ENCODE peak calls at places on chromosomes 4 and X, in five cellular contexts. One of them, this sample, is unnamed.

GRCh38 chr4:181958435-181958834 is 284.8 kb upstream of the TENM3 start:
- DNase-seq in activated CD8-positive, alpha-beta T cell treated with anti-CD3 and anti-CD28 coated beads, Interleukin-2, amount 10 ng/mL, durations not matched to agents 7 days and 5 days: no peak
- DNase-seq in activated T-helper 1 cell treated with anti-CD3 and anti-CD28 coated beads, Interleukin-2, amount 50 U/mL, for 16 hours: no peak
- DNase-seq in smooth muscle cell of the brain vasculature: no peak
- DNase-seq in lung microvascular endothelial cell: no peak
- DNase-seq in this sample: no peak

GRCh38 chrX:102129473-102129872 is 4.0 kb downstream of the TCEAL2 start:
- DNase-seq in activated CD8-positive, alpha-beta T cell treated with anti-CD3 and anti-CD28 coated beads, Interleukin-2, amount 10 ng/mL, durations not matched to agents 7 days and 5 days: no peak
- DNase-seq in activated T-helper 1 cell treated with anti-CD3 and anti-CD28 coated beads, Interleukin-2, amount 50 U/mL, for 16 hours: no peak
- DNase-seq in smooth muscle cell of the brain vasculature: no peak
- DNase-seq in lung microvascular endothelial cell: peak
- DNase-seq in this sample: no peak

GRCh38 chrX:108219949-108220601 is 128.5 kb downstream of the ATG4A start:
- DNase-seq in activated CD8-positive, alpha-beta T cell treated with anti-CD3 and anti-CD28 coated beads, Interleukin-2, amount 10 ng/mL, durations not matched to agents 7 days and 5 days: no peak
- DNase-seq in activated T-helper 1 cell treated with anti-CD3 and anti-CD28 coated beads, Interleukin-2, amount 50 U/mL, for 16 hours: no peak
- DNase-seq in smooth muscle cell of the brain vasculature: no peak
- DNase-seq in lung microvascular endothelial cell: no peak
- DNase-seq in this sample: no peak

GRCh38 chrX:108165349-108166111 is 74.0 kb downstream of the ATG4A start:
- DNase-seq in activated CD8-positive, alpha-beta T cell treated with anti-CD3 and anti-CD28 coated beads, Interleukin-2, amount 10 ng/mL, durations not matched to agents 7 days and 5 days: no peak
- DNase-seq in activated T-helper 1 cell treated with anti-CD3 and anti-CD28 coated beads, Interleukin-2, amount 50 U/mL, for 16 hours: no peak
- DNase-seq in smooth muscle cell of the brain vasculature: no peak
- DNase-seq in lung microvascular endothelial cell: peak
- DNase-seq in this sample: no peak

GRCh38 chr4:140188975-140189374 is 35.0 kb upstream of the MAML3 start:
- DNase-seq in activated CD8-positive, alpha-beta T cell treated with anti-CD3 and anti-CD28 coated beads, Interleukin-2, amount 10 ng/mL, durations not matched to agents 7 days and 5 days: no peak
- DNase-seq in activated T-helper 1 cell treated with anti-CD3 and anti-CD28 coated beads, Interleukin-2, amount 50 U/mL, for 16 hours: no peak
- DNase-seq in smooth muscle cell of the brain vasculature: peak
- DNase-seq in lung microvascular endothelial cell: peak
- DNase-seq in this sample: no peak

GRCh38 chr4:32462944-32463343 is 1742.8 kb downstream of the PCDH7 start:
- DNase-seq in activated CD8-positive, alpha-beta T cell treated with anti-CD3 and anti-CD28 coated beads, Interleukin-2, amount 10 ng/mL, durations not matched to agents 7 days and 5 days: no peak
- DNase-seq in activated T-helper 1 cell treated with anti-CD3 and anti-CD28 coated beads, Interleukin-2, amount 50 U/mL, for 16 hours: no peak
- DNase-seq in smooth muscle cell of the brain vasculature: no peak
- DNase-seq in lung microvascular endothelial cell: no peak
- DNase-seq in this sample: no peak

GRCh38 chr4:144948009-144948408 is 150.0 kb downstream of the ANAPC10 start:
- DNase-seq in activated CD8-positive, alpha-beta T cell treated with anti-CD3 and anti-CD28 coated beads, Interleukin-2, amount 10 ng/mL, durations not matched to agents 7 days and 5 days: no peak
- DNase-seq in activated T-helper 1 cell treated with anti-CD3 and anti-CD28 coated beads, Interleukin-2, amount 50 U/mL, for 16 hours: no peak
- DNase-seq in smooth muscle cell of the brain vasculature: no peak
- DNase-seq in lung microvascular endothelial cell: no peak
- DNase-seq in this sample: no peak

GRCh38 chrX:16804923-16805464 is 18.7 kb downstream of the TXLNG start:
- DNase-seq in activated CD8-positive, alpha-beta T cell treated with anti-CD3 and anti-CD28 coated beads, Interleukin-2, amount 10 ng/mL, durations not matched to agents 7 days and 5 days: no peak
- DNase-seq in activated T-helper 1 cell treated with anti-CD3 and anti-CD28 coated beads, Interleukin-2, amount 50 U/mL, for 16 hours: no peak
- DNase-seq in smooth muscle cell of the brain vasculature: no peak
- DNase-seq in lung microvascular endothelial cell: no peak
- DNase-seq in this sample: no peak

GRCh38 chrX:149161438-149162088 is 343.5 kb downstream of the IDS start:
- DNase-seq in activated CD8-positive, alpha-beta T cell treated with anti-CD3 and anti-CD28 coated beads, Interleukin-2, amount 10 ng/mL, durations not matched to agents 7 days and 5 days: no peak
- DNase-seq in activated T-helper 1 cell treated with anti-CD3 and anti-CD28 coated beads, Interleukin-2, amount 50 U/mL, for 16 hours: no peak
- DNase-seq in smooth muscle cell of the brain vasculature: no peak
- DNase-seq in lung microvascular endothelial cell: no peak
- DNase-seq in this sample: no peak

GRCh38 chrX:85309717-85310116 is 65.9 kb downstream of the ZNF711 start:
- DNase-seq in activated CD8-positive, alpha-beta T cell treated with anti-CD3 and anti-CD28 coated beads, Interleukin-2, amount 10 ng/mL, durations not matched to agents 7 days and 5 days: no peak
- DNase-seq in activated T-helper 1 cell treated with anti-CD3 and anti-CD28 coated beads, Interleukin-2, amount 50 U/mL, for 16 hours: no peak
- DNase-seq in smooth muscle cell of the brain vasculature: no peak
- DNase-seq in lung microvascular endothelial cell: no peak
- DNase-seq in this sample: no peak

GRCh38 chr4:22667332-22667731 is 25.4 kb upstream of the GBA3 start:
- DNase-seq in activated CD8-positive, alpha-beta T cell treated with anti-CD3 and anti-CD28 coated beads, Interleukin-2, amount 10 ng/mL, durations not matched to agents 7 days and 5 days: no peak
- DNase-seq in activated T-helper 1 cell treated with anti-CD3 and anti-CD28 coated beads, Interleukin-2, amount 50 U/mL, for 16 hours: no peak
- DNase-seq in smooth muscle cell of the brain vasculature: no peak
- DNase-seq in lung microvascular endothelial cell: no peak
- DNase-seq in this sample: no peak

GRCh38 chr4:126705271-126705670 is 927.5 kb upstream of the INTU start:
- DNase-seq in activated CD8-positive, alpha-beta T cell treated with anti-CD3 and anti-CD28 coated beads, Interleukin-2, amount 10 ng/mL, durations not matched to agents 7 days and 5 days: no peak
- DNase-seq in activated T-helper 1 cell treated with anti-CD3 and anti-CD28 coated beads, Interleukin-2, amount 50 U/mL, for 16 hours: no peak
- DNase-seq in smooth muscle cell of the brain vasculature: no peak
- DNase-seq in lung microvascular endothelial cell: no peak
- DNase-seq in this sample: no peak

GRCh38 chrX:9379697-9380551 is 84.9 kb upstream of the TBL1X start:
- DNase-seq in activated CD8-positive, alpha-beta T cell treated with anti-CD3 and anti-CD28 coated beads, Interleukin-2, amount 10 ng/mL, durations not matched to agents 7 days and 5 days: peak
- DNase-seq in activated T-helper 1 cell treated with anti-CD3 and anti-CD28 coated beads, Interleukin-2, amount 50 U/mL, for 16 hours: no peak
- DNase-seq in smooth muscle cell of the brain vasculature: no peak
- DNase-seq in lung microvascular endothelial cell: no peak
- DNase-seq in this sample: no peak

GRCh38 chr4:7988437-7988836 is 48.8 kb upstream of the AFAP1 start:
- DNase-seq in activated CD8-positive, alpha-beta T cell treated with anti-CD3 and anti-CD28 coated beads, Interleukin-2, amount 10 ng/mL, durations not matched to agents 7 days and 5 days: no peak
- DNase-seq in activated T-helper 1 cell treated with anti-CD3 and anti-CD28 coated beads, Interleukin-2, amount 50 U/mL, for 16 hours: no peak
- DNase-seq in smooth muscle cell of the brain vasculature: no peak
- DNase-seq in lung microvascular endothelial cell: no peak
- DNase-seq in this sample: no peak

GRCh38 chr4:109332926-109333464 is 30.5 kb upstream of the COL25A1 start:
- DNase-seq in activated CD8-positive, alpha-beta T cell treated with anti-CD3 and anti-CD28 coated beads, Interleukin-2, amount 10 ng/mL, durations not matched to agents 7 days and 5 days: no peak
- DNase-seq in activated T-helper 1 cell treated with anti-CD3 and anti-CD28 coated beads, Interleukin-2, amount 50 U/mL, for 16 hours: no peak
- DNase-seq in smooth muscle cell of the brain vasculature: no peak
- DNase-seq in lung microvascular endothelial cell: peak
- DNase-seq in this sample: no peak

GRCh38 chr4:55543858-55544257 is 2.9 kb downstream of the CLOCK start:
- DNase-seq in activated CD8-positive, alpha-beta T cell treated with anti-CD3 and anti-CD28 coated beads, Interleukin-2, amount 10 ng/mL, durations not matched to agents 7 days and 5 days: no peak
- DNase-seq in activated T-helper 1 cell treated with anti-CD3 and anti-CD28 coated beads, Interleukin-2, amount 50 U/mL, for 16 hours: no peak
- DNase-seq in smooth muscle cell of the brain vasculature: no peak
- DNase-seq in lung microvascular endothelial cell: peak
- DNase-seq in this sample: no peak

GRCh38 chr4:1012031-1012739 is 759 bp downstream of the FGFRL1 start:
- DNase-seq in activated CD8-positive, alpha-beta T cell treated with anti-CD3 and anti-CD28 coated beads, Interleukin-2, amount 10 ng/mL, durations not matched to agents 7 days and 5 days: peak
- DNase-seq in activated T-helper 1 cell treated with anti-CD3 and anti-CD28 coated beads, Interleukin-2, amount 50 U/mL, for 16 hours: no peak
- DNase-seq in smooth muscle cell of the brain vasculature: no peak
- DNase-seq in lung microvascular endothelial cell: peak
- DNase-seq in this sample: peak

GRCh38 chr4:41358626-41359025 is 101.9 kb downstream of the UCHL1 start:
- DNase-seq in activated CD8-positive, alpha-beta T cell treated with anti-CD3 and anti-CD28 coated beads, Interleukin-2, amount 10 ng/mL, durations not matched to agents 7 days and 5 days: no peak
- DNase-seq in activated T-helper 1 cell treated with anti-CD3 and anti-CD28 coated beads, Interleukin-2, amount 50 U/mL, for 16 hours: no peak
- DNase-seq in smooth muscle cell of the brain vasculature: no peak
- DNase-seq in lung microvascular endothelial cell: peak
- DNase-seq in this sample: no peak

GRCh38 chrX:34849371-34849770 is 93.2 kb upstream of the FAM47B start:
- DNase-seq in activated CD8-positive, alpha-beta T cell treated with anti-CD3 and anti-CD28 coated beads, Interleukin-2, amount 10 ng/mL, durations not matched to agents 7 days and 5 days: no peak
- DNase-seq in activated T-helper 1 cell treated with anti-CD3 and anti-CD28 coated beads, Interleukin-2, amount 50 U/mL, for 16 hours: no peak
- DNase-seq in smooth muscle cell of the brain vasculature: no peak
- DNase-seq in lung microvascular endothelial cell: no peak
- DNase-seq in this sample: no peak

GRCh38 chrX:102546818-102547493 is 30.4 kb upstream of the TMSB15A start:
- DNase-seq in activated CD8-positive, alpha-beta T cell treated with anti-CD3 and anti-CD28 coated beads, Interleukin-2, amount 10 ng/mL, durations not matched to agents 7 days and 5 days: peak
- DNase-seq in activated T-helper 1 cell treated with anti-CD3 and anti-CD28 coated beads, Interleukin-2, amount 50 U/mL, for 16 hours: no peak
- DNase-seq in smooth muscle cell of the brain vasculature: no peak
- DNase-seq in lung microvascular endothelial cell: no peak
- DNase-seq in this sample: no peak

GRCh38 chrX:77502951-77503525 is 55.8 kb downstream of the FGF16 start:
- DNase-seq in activated CD8-positive, alpha-beta T cell treated with anti-CD3 and anti-CD28 coated beads, Interleukin-2, amount 10 ng/mL, durations not matched to agents 7 days and 5 days: no peak
- DNase-seq in activated T-helper 1 cell treated with anti-CD3 and anti-CD28 coated beads, Interleukin-2, amount 50 U/mL, for 16 hours: no peak
- DNase-seq in smooth muscle cell of the brain vasculature: no peak
- DNase-seq in lung microvascular endothelial cell: no peak
- DNase-seq in this sample: no peak

GRCh38 chrX:1433646-1434357 is 18.9 kb downstream of the ASMTL start:
- DNase-seq in activated CD8-positive, alpha-beta T cell treated with anti-CD3 and anti-CD28 coated beads, Interleukin-2, amount 10 ng/mL, durations not matched to agents 7 days and 5 days: no peak
- DNase-seq in activated T-helper 1 cell treated with anti-CD3 and anti-CD28 coated beads, Interleukin-2, amount 50 U/mL, for 16 hours: no peak
- DNase-seq in smooth muscle cell of the brain vasculature: no peak
- DNase-seq in lung microvascular endothelial cell: no peak
- DNase-seq in this sample: no peak

GRCh38 chr4:168440442-168441264 is 39.6 kb downstream of the DDX60L start:
- DNase-seq in activated CD8-positive, alpha-beta T cell treated with anti-CD3 and anti-CD28 coated beads, Interleukin-2, amount 10 ng/mL, durations not matched to agents 7 days and 5 days: no peak
- DNase-seq in activated T-helper 1 cell treated with anti-CD3 and anti-CD28 coated beads, Interleukin-2, amount 50 U/mL, for 16 hours: no peak
- DNase-seq in smooth muscle cell of the brain vasculature: no peak
- DNase-seq in lung microvascular endothelial cell: peak
- DNase-seq in this sample: no peak

GRCh38 chr4:143336828-143337599 is at the start of gene GAB1:
- DNase-seq in activated CD8-positive, alpha-beta T cell treated with anti-CD3 and anti-CD28 coated beads, Interleukin-2, amount 10 ng/mL, durations not matched to agents 7 days and 5 days: peak
- DNase-seq in activated T-helper 1 cell treated with anti-CD3 and anti-CD28 coated beads, Interleukin-2, amount 50 U/mL, for 16 hours: no peak
- DNase-seq in smooth muscle cell of the brain vasculature: no peak
- DNase-seq in lung microvascular endothelial cell: peak
- DNase-seq in this sample: peak

GRCh38 chr4:55356991-55357461 is 11.0 kb downstream of the SRD5A3 start:
- DNase-seq in activated CD8-positive, alpha-beta T cell treated with anti-CD3 and anti-CD28 coated beads, Interleukin-2, amount 10 ng/mL, durations not matched to agents 7 days and 5 days: no peak
- DNase-seq in activated T-helper 1 cell treated with anti-CD3 and anti-CD28 coated beads, Interleukin-2, amount 50 U/mL, for 16 hours: no peak
- DNase-seq in smooth muscle cell of the brain vasculature: no peak
- DNase-seq in lung microvascular endothelial cell: no peak
- DNase-seq in this sample: no peak

GRCh38 chrX:136030357-136031225 is 45.4 kb downstream of the SLC9A6 start:
- DNase-seq in activated CD8-positive, alpha-beta T cell treated with anti-CD3 and anti-CD28 coated beads, Interleukin-2, amount 10 ng/mL, durations not matched to agents 7 days and 5 days: no peak
- DNase-seq in activated T-helper 1 cell treated with anti-CD3 and anti-CD28 coated beads, Interleukin-2, amount 50 U/mL, for 16 hours: no peak
- DNase-seq in smooth muscle cell of the brain vasculature: no peak
- DNase-seq in lung microvascular endothelial cell: peak
- DNase-seq in this sample: no peak

GRCh38 chr4:103207673-103208072 is 9.5 kb upstream of the CENPE start:
- DNase-seq in activated CD8-positive, alpha-beta T cell treated with anti-CD3 and anti-CD28 coated beads, Interleukin-2, amount 10 ng/mL, durations not matched to agents 7 days and 5 days: no peak
- DNase-seq in activated T-helper 1 cell treated with anti-CD3 and anti-CD28 coated beads, Interleukin-2, amount 50 U/mL, for 16 hours: no peak
- DNase-seq in smooth muscle cell of the brain vasculature: no peak
- DNase-seq in lung microvascular endothelial cell: no peak
- DNase-seq in this sample: no peak

GRCh38 chrX:38638952-38639529 is 77.7 kb downstream of the TSPAN7 start:
- DNase-seq in activated CD8-positive, alpha-beta T cell treated with anti-CD3 and anti-CD28 coated beads, Interleukin-2, amount 10 ng/mL, durations not matched to agents 7 days and 5 days: no peak
- DNase-seq in activated T-helper 1 cell treated with anti-CD3 and anti-CD28 coated beads, Interleukin-2, amount 50 U/mL, for 16 hours: no peak
- DNase-seq in smooth muscle cell of the brain vasculature: no peak
- DNase-seq in lung microvascular endothelial cell: no peak
- DNase-seq in this sample: no peak

GRCh38 chr4:152128356-152128755 is 367.5 kb upstream of the GATB start:
- DNase-seq in activated CD8-positive, alpha-beta T cell treated with anti-CD3 and anti-CD28 coated beads, Interleukin-2, amount 10 ng/mL, durations not matched to agents 7 days and 5 days: no peak
- DNase-seq in activated T-helper 1 cell treated with anti-CD3 and anti-CD28 coated beads, Interleukin-2, amount 50 U/mL, for 16 hours: no peak
- DNase-seq in smooth muscle cell of the brain vasculature: no peak
- DNase-seq in lung microvascular endothelial cell: no peak
- DNase-seq in this sample: no peak

GRCh38 chr4:89101256-89102161 is 9.8 kb upstream of the TIGD2 start:
- DNase-seq in activated CD8-positive, alpha-beta T cell treated with anti-CD3 and anti-CD28 coated beads, Interleukin-2, amount 10 ng/mL, durations not matched to agents 7 days and 5 days: no peak
- DNase-seq in activated T-helper 1 cell treated with anti-CD3 and anti-CD28 coated beads, Interleukin-2, amount 50 U/mL, for 16 hours: no peak
- DNase-seq in smooth muscle cell of the brain vasculature: no peak
- DNase-seq in lung microvascular endothelial cell: no peak
- DNase-seq in this sample: no peak

GRCh38 chr4:140426610-140427103 is 791 bp downstream of the CLGN start:
- DNase-seq in activated CD8-positive, alpha-beta T cell treated with anti-CD3 and anti-CD28 coated beads, Interleukin-2, amount 10 ng/mL, durations not matched to agents 7 days and 5 days: no peak
- DNase-seq in activated T-helper 1 cell treated with anti-CD3 and anti-CD28 coated beads, Interleukin-2, amount 50 U/mL, for 16 hours: no peak
- DNase-seq in smooth muscle cell of the brain vasculature: no peak
- DNase-seq in lung microvascular endothelial cell: no peak
- DNase-seq in this sample: no peak

GRCh38 chr4:55658657-55659056 is 22.6 kb upstream of the NMU start:
- DNase-seq in activated CD8-positive, alpha-beta T cell treated with anti-CD3 and anti-CD28 coated beads, Interleukin-2, amount 10 ng/mL, durations not matched to agents 7 days and 5 days: no peak
- DNase-seq in activated T-helper 1 cell treated with anti-CD3 and anti-CD28 coated beads, Interleukin-2, amount 50 U/mL, for 16 hours: no peak
- DNase-seq in smooth muscle cell of the brain vasculature: no peak
- DNase-seq in lung microvascular endothelial cell: no peak
- DNase-seq in this sample: no peak

GRCh38 chrX:98412058-98412457 is 1528.3 kb downstream of the RPA4 start:
- DNase-seq in activated CD8-positive, alpha-beta T cell treated with anti-CD3 and anti-CD28 coated beads, Interleukin-2, amount 10 ng/mL, durations not matched to agents 7 days and 5 days: no peak
- DNase-seq in activated T-helper 1 cell treated with anti-CD3 and anti-CD28 coated beads, Interleukin-2, amount 50 U/mL, for 16 hours: no peak
- DNase-seq in smooth muscle cell of the brain vasculature: no peak
- DNase-seq in lung microvascular endothelial cell: no peak
- DNase-seq in this sample: no peak

GRCh38 chr4:189436207-189436606 is 504.5 kb upstream of the FRG1 start:
- DNase-seq in activated CD8-positive, alpha-beta T cell treated with anti-CD3 and anti-CD28 coated beads, Interleukin-2, amount 10 ng/mL, durations not matched to agents 7 days and 5 days: no peak
- DNase-seq in activated T-helper 1 cell treated with anti-CD3 and anti-CD28 coated beads, Interleukin-2, amount 50 U/mL, for 16 hours: no peak
- DNase-seq in smooth muscle cell of the brain vasculature: no peak
- DNase-seq in lung microvascular endothelial cell: no peak
- DNase-seq in this sample: no peak